ENCODE peak calls at places on chromosomes 3 and 15, in six cellular contexts. J is breast epithelium, X is lower lobe of right lung, T is tibial nerve, S is stomach, Y is K562. L is an unnamed sample. For H3K9me3, the result is how much of the 10 kb centered on the place peaks cover.

GRCh38 chr3:111301238-111301798 is 229.7 kb downstream of the NECTIN3 start:
- DNase-seq in J (no peak), X (no peak), T (no peak), S (no peak), Y (no peak), L (no peak)

GRCh38 chr3:88809993-88810392 is 297.4 kb upstream of the EPHA3 start:
- DNase-seq in J (no peak), X (no peak), T (no peak), S (no peak), Y (no peak), L (no peak)

GRCh38 chr15:52294881-52295420 is 653 bp downstream of the MYO5C start:
- DNase-seq in J (no peak), X (no peak), T (no peak), S (no peak), Y (no peak), L (peak)

GRCh38 chr15:72231847-72232461 is 964 bp upstream of the PKM start:
- DNase-seq in J (no peak), X (no peak), T (no peak), S (peak), Y (peak), L (peak)

GRCh38 chr3:46209053-46209452 is 940 bp upstream of the CCR1 start:
- DNase-seq in J (no peak), X (no peak), T (no peak), S (no peak), Y (no peak), L (no peak)

GRCh38 chr15:90761629-90762028 is 44.5 kb downstream of the BLM start:
- DNase-seq in J (no peak), X (no peak), T (no peak), S (no peak), Y (no peak), L (no peak)

GRCh38 chr15:66043264-66043663 is 174.0 kb downstream of the RAB11A start:
- DNase-seq in J (no peak), X (no peak), T (no peak), S (peak), Y (no peak), L (peak)

GRCh38 chr3:73546961-73547360 is 77.8 kb downstream of the PDZRN3 start:
- DNase-seq in J (peak), X (no peak), T (no peak), S (no peak), Y (no peak), L (no peak)

GRCh38 chr3:10855871-10856662 is 40.0 kb downstream of the SLC6A11 start:
- DNase-seq in J (no peak), X (no peak), T (no peak), S (no peak), Y (peak), L (no peak)

GRCh38 chr3:124935264-124935663 is 713 bp upstream of the MUC13 start:
- DNase-seq in J (no peak), X (no peak), T (no peak), S (no peak), Y (no peak), L (no peak)

GRCh38 chr3:81726132-81726531 is 35.3 kb downstream of the GBE1 start:
- DNase-seq in J (no peak), X (no peak), T (no peak), S (no peak), Y (no peak), L (no peak)

GRCh38 chr3:186734095-186734494 is 16.9 kb downstream of the KNG1 start:
- DNase-seq in J (no peak), X (no peak), T (no peak), S (no peak), Y (no peak), L (no peak)

GRCh38 chr15:68691667-68692066 is 112.9 kb downstream of the CORO2B start:
- DNase-seq in J (peak), X (no peak), T (no peak), S (peak), Y (no peak), L (peak)

GRCh38 chr15:70029297-70029701 is 68.4 kb downstream of the TLE3 start:
- DNase-seq in J (no peak), X (peak), T (no peak), S (no peak), Y (no peak), L (no peak)

GRCh38 chr3:48034000-48034516 is 17.8 kb upstream of the MAP4 start:
- DNase-seq in J (no peak), X (no peak), T (no peak), S (no peak), Y (no peak), L (no peak)

GRCh38 chr3:52215351-52215750 is 10.1 kb downstream of the TLR9 start:
- DNase-seq in J (no peak), X (no peak), T (no peak), S (no peak), Y (no peak), L (no peak)

GRCh38 chr3:187292631-187293513 is 1.3 kb upstream of the MASP1 start:
- DNase-seq in J (no peak), X (no peak), T (no peak), S (no peak), Y (no peak), L (no peak)

GRCh38 chr3:113339616-113340244 is 101.6 kb downstream of the CFAP44 start:
- DNase-seq in J (no peak), X (no peak), T (no peak), S (no peak), Y (no peak), L (no peak)

DNA sequence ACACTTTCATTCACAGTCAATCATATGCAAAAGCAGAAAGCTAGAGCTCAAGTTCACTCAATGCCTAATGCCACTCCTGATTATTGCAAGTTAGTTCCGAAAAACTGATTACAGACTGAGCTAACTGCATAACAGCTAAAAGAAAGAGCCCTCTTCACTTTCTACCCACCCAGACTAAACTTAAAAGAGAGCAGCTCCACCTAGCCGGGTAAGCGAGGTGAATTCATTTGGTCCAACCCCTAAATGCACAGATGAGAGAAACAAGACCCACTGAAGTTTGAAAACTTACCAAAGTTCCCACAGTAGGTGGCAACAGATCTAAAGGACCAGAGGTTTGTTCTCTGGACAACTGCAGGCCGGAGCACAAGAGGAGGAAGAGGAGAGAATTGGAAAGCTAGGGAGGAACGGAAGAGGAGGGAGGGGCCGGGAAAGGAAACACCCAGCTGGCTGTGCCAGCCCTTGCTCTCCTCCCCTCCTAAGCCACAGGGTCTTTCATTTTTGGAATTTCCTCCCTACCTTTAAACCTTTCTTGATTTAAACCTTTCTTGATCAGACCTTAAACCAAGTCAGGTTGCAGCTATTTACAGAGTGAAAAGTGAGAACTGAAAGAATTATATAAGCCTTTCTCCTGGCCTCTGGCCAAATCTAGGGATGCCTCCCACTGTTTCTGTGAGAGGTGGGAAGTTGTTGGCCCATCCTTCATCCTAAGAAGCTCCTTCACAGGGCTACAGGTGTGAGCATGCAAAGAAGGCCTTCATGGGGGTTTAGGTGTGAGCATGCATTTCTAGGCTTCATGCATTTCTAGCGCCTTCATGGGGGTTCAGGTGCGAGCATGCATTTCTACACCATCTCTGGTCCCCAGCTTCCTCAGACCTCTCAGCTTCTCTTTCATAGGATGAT is 114.7 kb upstream of the LMOD3 start:
- DNase-seq in J (no peak), X (no peak), T (no peak), S (no peak), Y (no peak), L (peak)
- H3K4me3 ChIP-seq in J (peak), X (peak), T (no peak), S (peak), Y (no peak), L (peak)

GRCh38 chr3:43327184-43327950 is 41.0 kb downstream of the SNRK start:
- DNase-seq in J (no peak), X (no peak), T (no peak), S (no peak), Y (no peak), L (no peak)
- H3K27ac ChIP-seq in J (peak), X (peak), T (peak), S (no peak), Y (no peak), L (no peak)

DNA sequence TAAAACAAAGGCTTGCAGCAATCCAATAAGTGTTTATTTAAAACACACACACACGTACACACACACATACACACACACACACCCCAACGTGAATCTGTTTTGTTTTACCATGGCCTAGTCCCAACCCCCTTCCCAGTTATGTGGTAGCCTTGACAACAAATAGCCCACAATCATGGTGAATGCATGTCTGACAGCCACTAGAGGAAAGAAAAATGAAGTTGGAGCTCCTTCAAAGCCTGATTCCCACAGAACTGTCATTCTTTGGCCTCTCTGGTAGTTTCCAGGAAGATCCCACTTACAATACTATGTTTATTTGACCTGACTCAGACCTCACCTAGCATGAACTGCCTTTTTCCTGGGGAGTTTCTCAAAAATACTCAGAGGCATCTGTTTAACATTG is 65.1 kb downstream of the FAIM start:
- DNase-seq in J (no peak), X (no peak), T (no peak), S (no peak), Y (no peak), L (no peak)
- H3K9me3 ChIP-seq in J (under half), X (under half), T (under half), S (under half), Y (under half), L (under half)

DNA sequence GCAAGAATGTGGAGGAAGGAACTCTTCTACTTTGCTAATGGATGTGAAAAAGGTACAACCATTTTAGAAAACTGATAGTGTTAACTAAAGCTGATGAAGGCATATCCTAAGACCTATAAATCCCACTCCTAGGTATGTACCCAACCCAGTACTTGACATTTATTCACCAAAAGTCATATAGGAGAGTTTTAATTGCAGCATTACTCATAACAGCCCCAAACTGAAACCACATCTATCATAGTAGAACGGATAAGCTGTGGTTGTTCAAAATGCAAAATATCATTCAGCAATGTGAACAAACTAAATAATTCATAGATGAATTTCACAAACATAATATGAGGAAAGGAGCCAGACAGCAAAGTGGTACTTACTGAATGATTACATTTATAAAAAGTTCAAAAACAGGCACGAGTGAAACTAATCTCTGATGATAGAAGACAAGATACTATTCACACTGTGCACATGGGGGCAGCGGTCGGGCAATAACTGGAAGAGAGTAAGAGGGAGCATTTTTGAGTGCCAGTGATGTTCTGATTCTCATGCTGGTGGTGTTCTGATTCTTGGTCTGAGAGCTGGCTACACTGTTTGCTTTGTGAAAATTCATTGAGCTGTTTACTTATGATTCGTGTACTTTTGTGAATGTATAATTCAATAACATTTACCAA is 34.3 kb downstream of the GOLIM4 start:
- DNase-seq in J (no peak), X (no peak), T (no peak), S (no peak), Y (no peak), L (no peak)
- H3K4me3 ChIP-seq in J (no peak), X (no peak), T (no peak), S (no peak), Y (no peak), L (no peak)